ENCODE peak calls at places on chromosomes 4 and X, in six cellular contexts. Q is activated T-cell treated with anti-CD3 and anti-CD28 coated beads, Interleukin-2, amount 50 U/mL, for 72 hours; N is CD8-positive, alpha-beta memory T cell; M is AG20443; A is NAMALWA; I is H4. K is an unnamed sample.

GRCh38 chr4:4853371-4853823 is 6.1 kb upstream of the MSX1 start:
- DNase-seq in Q (no peak), N (no peak), M (peak), A (no peak), I (no peak), K (no peak)

GRCh38 chr4:94500696-94501095 is 49.0 kb downstream of the PDLIM5 start:
- DNase-seq in Q (no peak), N (no peak), M (no peak), A (no peak), I (no peak), K (no peak)

GRCh38 chrX:116240446-116240845 is 69.9 kb downstream of the AGTR2 start:
- DNase-seq in Q (no peak), N (no peak), M (no peak), A (no peak), I (no peak), K (no peak)

GRCh38 chr4:19010766-19011165 is 989.2 kb upstream of the LCORL start:
- DNase-seq in Q (no peak), N (no peak), M (no peak), A (no peak), I (no peak), K (no peak)

GRCh38 chr4:28558871-28559270 is 1698.2 kb downstream of the STIM2 start:
- DNase-seq in Q (no peak), N (no peak), M (no peak), A (no peak), I (no peak), K (no peak)

GRCh38 chr4:168528131-168528949 is 31.5 kb downstream of the PALLD start:
- DNase-seq in Q (no peak), N (no peak), M (peak), A (no peak), I (no peak), K (no peak)

GRCh38 chr4:25970691-25971427 is 56.8 kb downstream of the SMIM20 start:
- DNase-seq in Q (no peak), N (no peak), M (no peak), A (no peak), I (peak), K (no peak)

GRCh38 chr4:82721819-82722423 is 76.7 kb downstream of the SCD5 start:
- DNase-seq in Q (peak), N (no peak), M (peak), A (peak), I (peak), K (no peak)

GRCh38 chr4:48483006-48483776 is at the start of gene SLC10A4:
- DNase-seq in Q (peak), N (no peak), M (peak), A (no peak), I (no peak), K (no peak)

GRCh38 chrX:41759817-41760216 is 35.8 kb downstream of the GPR82 start:
- DNase-seq in Q (peak), N (peak), M (peak), A (peak), I (peak), K (no peak)

GRCh38 chr4:151429957-151430548 is 21.1 kb downstream of the FHIP1A start:
- DNase-seq in Q (no peak), N (no peak), M (no peak), A (no peak), I (no peak), K (no peak)

GRCh38 chr4:108119199-108119800 is 49.4 kb downstream of the LEF1 start:
- DNase-seq in Q (no peak), N (no peak), M (no peak), A (no peak), I (no peak), K (no peak)

K was measured in GM18507.